ENCODE peak calls at places on chromosomes 5 and 9, in nine cellular contexts. C is endothelial cell of umbilical vein, R is sigmoid colon, D is transverse colon, S is spleen, E is GM23338, V is upper lobe of left lung, Q is GM12878, X is HCT116. T is an unnamed sample.

GRCh38 chr5:114237766-114238165 is 124.1 kb upstream of the KCNN2 start:
- DNase-seq in C (peak; percentile 30), R (no peak), D (no peak), S (no peak), E (no peak), V (no peak), Q (no peak), X (peak; percentile 7), T (no peak)

GRCh38 chr5:82595083-82595482 is 316.9 kb upstream of the RPS23 start:
- DNase-seq in C (no peak), R (no peak), D (peak; percentile 24), S (no peak), E (peak; percentile 46), V (no peak), Q (no peak), X (no peak), T (no peak)

GRCh38 chr9:14238518-14238917 is 75.4 kb downstream of the NFIB start:
- DNase-seq in C (peak; percentile 98), R (no peak), D (no peak), S (no peak), E (peak; percentile 69), V (no peak), Q (no peak), X (no peak), T (no peak)

GRCh38 chr5:137481596-137481995 is 17.5 kb downstream of the SPOCK1 start:
- DNase-seq in C (no peak), R (no peak), D (no peak), S (no peak), E (no peak), V (no peak), Q (no peak), X (no peak), T (no peak)

GRCh38 chr9:131704195-131704983 is 35.5 kb downstream of the RAPGEF1 start:
- DNase-seq in C (no peak), R (no peak), D (no peak), S (no peak), E (no peak), V (no peak), Q (no peak), X (no peak), T (no peak)

GRCh38 chr5:38118080-38118479 is 140.3 kb upstream of the EGFLAM start:
- DNase-seq in C (no peak), R (no peak), D (no peak), S (no peak), E (no peak), V (no peak), Q (no peak), X (no peak), T (no peak)

GRCh38 chr5:152187668-152188067 is 217.4 kb downstream of the NMUR2 start:
- DNase-seq in C (no peak), R (no peak), D (no peak), S (no peak), E (no peak), V (no peak), Q (no peak), X (no peak), T (no peak)

GRCh38 chr9:124040935-124041816 is 29.6 kb downstream of the LHX2 start:
- DNase-seq in C (peak; percentile 28), R (no peak), D (peak; percentile 58), S (peak; percentile 88), E (peak; percentile 63), V (peak; percentile 60), Q (no peak), X (no peak), T (peak; percentile 91)

GRCh38 chr9:135793221-135794056 is 91.5 kb downstream of the KCNT1 start:
- DNase-seq in C (no peak), R (no peak), D (no peak), S (no peak), E (no peak), V (no peak), Q (no peak), X (no peak), T (no peak)

GRCh38 chr5:178469011-178469974 is 120.9 kb downstream of the COL23A1 start:
- DNase-seq in C (no peak), R (no peak), D (no peak), S (no peak), E (no peak), V (no peak), Q (no peak), X (no peak), T (no peak)

GRCh38 chr5:176541338-176542134 is 4.3 kb upstream of the RNF44 start:
- DNase-seq in C (peak; percentile 47), R (no peak), D (peak; percentile 86), S (peak; percentile 96), E (peak; percentile 89), V (peak; percentile 91), Q (no peak), X (no peak), T (no peak)

GRCh38 chr5:112772095-112772494 is 34.4 kb downstream of the APC start:
- DNase-seq in C (no peak), R (no peak), D (no peak), S (no peak), E (no peak), V (no peak), Q (no peak), X (no peak), T (no peak)

GRCh38 chr5:1723957-1724821 is 75.4 kb downstream of the MRPL36 start:
- DNase-seq in C (no peak), R (peak; percentile 32), D (no peak), S (no peak), E (no peak), V (peak; percentile 18), Q (no peak), X (no peak), T (peak; percentile 1)

GRCh38 chr5:57302164-57302563 is 128.3 kb downstream of the GPBP1 start:
- DNase-seq in C (peak; percentile 51), R (no peak), D (peak; percentile 64), S (no peak), E (no peak), V (no peak), Q (peak; percentile 33), X (peak; percentile 93), T (no peak)

GRCh38 chr5:82938901-82939300 is 138.3 kb downstream of the TMEM167A start:
- DNase-seq in C (no peak), R (no peak), D (no peak), S (no peak), E (no peak), V (no peak), Q (no peak), X (no peak), T (no peak)

GRCh38 chr5:6202615-6203365 is 175.6 kb downstream of the MED10 start:
- DNase-seq in C (no peak), R (no peak), D (no peak), S (no peak), E (peak; percentile 78), V (no peak), Q (no peak), X (no peak), T (no peak)

GRCh38 chr5:158139161-158139560 is 280.2 kb upstream of the CLINT1 start:
- DNase-seq in C (no peak), R (no peak), D (no peak), S (no peak), E (no peak), V (no peak), Q (no peak), X (no peak), T (no peak)

GRCh38 chr5:90962481-90962880 is 403.9 kb downstream of the ADGRV1 start:
- DNase-seq in C (peak; percentile 35), R (no peak), D (no peak), S (no peak), E (no peak), V (no peak), Q (no peak), X (no peak), T (no peak)

GRCh38 chr9:7910426-7911015 is 110.9 kb upstream of the DMAC1 start:
- DNase-seq in C (no peak), R (no peak), D (peak; percentile 11), S (no peak), E (peak; percentile 17), V (no peak), Q (no peak), X (no peak), T (no peak)

GRCh38 chr5:31492824-31493223 is 39.1 kb downstream of the DROSHA start:
- DNase-seq in C (peak; percentile 93), R (no peak), D (no peak), S (no peak), E (peak; percentile 28), V (no peak), Q (no peak), X (no peak), T (no peak)

GRCh38 chr5:657570-657969 is 35.6 kb downstream of the TPPP start:
- DNase-seq in C (peak; percentile 80), R (peak; percentile 43), D (no peak), S (no peak), E (no peak), V (peak; percentile 19), Q (no peak), X (peak; percentile 23), T (no peak)
- TF ChIP-seq POLR2AphosphoS5 in C (peak; percentile 64), R (no peak), D (no peak), S (no peak), E (no peak), V (no peak), Q (no peak), X (no peak), T (no peak)

GRCh38 chr9:128840524-128840923 is 10.9 kb upstream of the SPOUT1 start:
- DNase-seq in C (no peak), R (no peak), D (no peak), S (no peak), E (no peak), V (no peak), Q (no peak), X (no peak), T (no peak)
- TF ChIP-seq POLR2AphosphoS5 in C (no peak), R (no peak), D (no peak), S (no peak), E (no peak), V (no peak), Q (no peak), X (no peak), T (no peak)

GRCh38 chr5:111680737-111681413 is 76.1 kb downstream of the NREP start:
- DNase-seq in C (peak; percentile 99), R (peak; percentile 88), D (peak; percentile 66), S (no peak), E (no peak), V (peak; percentile 47), Q (no peak), X (peak; percentile 40), T (no peak)
- TF ChIP-seq POLR2AphosphoS5 in C (peak; percentile 40), R (peak; percentile 37), D (no peak), S (no peak), E (no peak), V (peak; percentile 41), Q (no peak), X (no peak), T (no peak)

DNA sequence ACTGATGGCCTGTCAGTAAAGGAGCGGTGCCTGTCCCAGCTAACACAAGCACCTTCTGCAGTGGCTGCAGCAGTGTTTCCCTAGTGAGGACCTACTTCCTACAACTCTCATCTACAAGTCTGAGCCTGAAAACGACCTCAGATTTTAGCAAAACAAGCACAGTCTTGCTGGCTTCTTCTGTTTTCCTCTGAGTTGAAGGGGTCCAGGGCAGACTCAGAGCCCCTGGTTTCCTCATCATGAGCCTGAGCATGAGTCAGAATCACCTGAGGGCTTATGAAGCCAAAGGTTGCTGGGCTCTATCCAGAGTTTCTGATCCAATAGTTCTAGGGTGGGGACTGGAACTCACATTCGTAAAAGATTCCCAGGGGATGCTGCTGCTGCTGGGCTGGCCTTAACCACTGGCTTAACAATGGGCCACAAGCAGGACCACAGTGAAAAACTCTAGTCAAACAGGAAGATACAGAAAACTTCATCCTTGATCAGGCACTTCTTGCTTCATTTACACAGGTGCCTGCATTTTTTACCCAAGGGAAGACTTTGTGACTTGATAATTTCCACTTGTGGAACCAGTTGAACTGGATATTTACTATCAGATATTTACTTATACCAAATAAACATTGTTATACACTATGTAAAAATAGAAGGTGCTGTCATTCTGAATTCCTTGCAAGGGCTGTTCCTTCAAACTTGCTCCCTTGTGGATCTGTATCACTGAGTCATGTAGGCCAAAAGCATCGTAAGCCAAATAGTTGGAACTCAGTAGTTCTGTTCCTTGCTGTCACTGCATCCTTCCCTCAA is 4.3 kb upstream of the ACER2 start:
- DNase-seq in C (no peak), R (no peak), D (no peak), S (no peak), E (no peak), V (no peak), Q (no peak), X (no peak), T (no peak)
- TF ChIP-seq POLR2AphosphoS5 in C (no peak), R (no peak), D (no peak), S (no peak), E (no peak), V (no peak), Q (no peak), X (no peak), T (no peak)